ENCODE peak calls at places on chromosomes 7 and 10, in ten cellular contexts. R is heart left ventricle, I is A549, D is body of pancreas, O is uterus, B is stomach, Z is sigmoid colon, X is endothelial cell of umbilical vein, E is thyroid gland, S is HCT116. P is an unnamed sample.

GRCh38 chr10:3850999-3851937 is 66.3 kb upstream of the KLF6 start:
- DNase-seq in R (no peak), I (peak; percentile 64), D (no peak), O (no peak), B (no peak), Z (no peak), X (peak; percentile 78), E (no peak), S (peak; percentile 43), P (peak; percentile 17)

GRCh38 chr10:96683710-96684109 is 36.6 kb downstream of the PIK3AP1 start:
- DNase-seq in R (no peak), I (no peak), D (no peak), O (no peak), B (no peak), Z (no peak), X (no peak), E (no peak), S (no peak), P (no peak)

GRCh38 chr7:69283421-69283820 is 314.9 kb upstream of the AUTS2 start:
- DNase-seq in R (no peak), I (no peak), D (no peak), O (peak; percentile 40), B (no peak), Z (no peak), X (no peak), E (no peak), S (no peak), P (no peak)

GRCh38 chr7:111363099-111363498 is 199.2 kb downstream of the IMMP2L start:
- DNase-seq in R (no peak), I (no peak), D (no peak), O (no peak), B (no peak), Z (no peak), X (no peak), E (no peak), S (no peak), P (no peak)

GRCh38 chr10:108902491-108903250 is 1020.6 kb downstream of the XPNPEP1 start:
- DNase-seq in R (no peak), I (no peak), D (no peak), O (no peak), B (no peak), Z (no peak), X (no peak), E (no peak), S (no peak), P (no peak)

GRCh38 chr7:69654381-69654780 is 56.1 kb downstream of the AUTS2 start:
- DNase-seq in R (no peak), I (no peak), D (peak; percentile 20), O (no peak), B (peak; percentile 41), Z (no peak), X (no peak), E (peak; percentile 17), S (no peak), P (peak; percentile 43)

GRCh38 chr7:81053623-81054022 is 134.8 kb upstream of the SEMA3C start:
- DNase-seq in R (no peak), I (peak; percentile 8), D (no peak), O (no peak), B (no peak), Z (no peak), X (no peak), E (no peak), S (no peak), P (no peak)

GRCh38 chr10:95229724-95230627 is 35.9 kb downstream of the ACSM6 start:
- DNase-seq in R (no peak), I (peak; percentile 60), D (no peak), O (no peak), B (no peak), Z (no peak), X (peak; percentile 62), E (no peak), S (peak; percentile 78), P (no peak)

GRCh38 chr7:21276471-21277035 is 151.3 kb upstream of the SP4 start:
- DNase-seq in R (no peak), I (no peak), D (no peak), O (no peak), B (no peak), Z (no peak), X (peak; percentile 24), E (no peak), S (no peak), P (no peak)

GRCh38 chr10:43255644-43256431 is 11.0 kb downstream of the RASGEF1A start:
- DNase-seq in R (no peak), I (peak; percentile 69), D (no peak), O (peak; percentile 12), B (peak; percentile 27), Z (no peak), X (peak; percentile 8), E (no peak), S (peak; percentile 21), P (peak; percentile 47)

GRCh38 chr10:62045765-62046521 is 144.4 kb downstream of the ARID5B start:
- DNase-seq in R (no peak), I (no peak), D (no peak), O (peak; percentile 49), B (no peak), Z (no peak), X (peak; percentile 87), E (no peak), S (no peak), P (no peak)

GRCh38 chr7:119720541-119720940 is 552.4 kb upstream of the KCND2 start:
- DNase-seq in R (no peak), I (no peak), D (no peak), O (no peak), B (no peak), Z (no peak), X (peak; percentile 92), E (no peak), S (peak; percentile 32), P (no peak)

GRCh38 chr7:69109131-69109740 is 489.0 kb upstream of the AUTS2 start:
- DNase-seq in R (no peak), I (no peak), D (no peak), O (no peak), B (no peak), Z (no peak), X (no peak), E (no peak), S (no peak), P (no peak)

GRCh38 chr7:79988642-79989041 is 146.0 kb upstream of the GNAI1 start:
- DNase-seq in R (no peak), I (no peak), D (no peak), O (no peak), B (no peak), Z (no peak), X (no peak), E (no peak), S (no peak), P (no peak)

GRCh38 chr7:69430502-69431145 is 167.7 kb upstream of the AUTS2 start:
- DNase-seq in R (peak; percentile 38), I (no peak), D (no peak), O (peak; percentile 32), B (no peak), Z (peak; percentile 73), X (no peak), E (peak; percentile 67), S (no peak), P (peak; percentile 35)

GRCh38 chr10:63429280-63429679 is 36.5 kb downstream of the JMJD1C start:
- DNase-seq in R (no peak), I (no peak), D (no peak), O (no peak), B (no peak), Z (no peak), X (peak; percentile 53), E (no peak), S (no peak), P (no peak)

GRCh38 chr10:110017940-110018339 is 10.2 kb downstream of the ADD3 start:
- DNase-seq in R (no peak), I (no peak), D (no peak), O (no peak), B (no peak), Z (no peak), X (no peak), E (no peak), S (no peak), P (no peak)

GRCh38 chr7:29278362-29279070 is 83.9 kb downstream of the CHN2 start:
- DNase-seq in R (no peak), I (no peak), D (peak; percentile 38), O (no peak), B (no peak), Z (no peak), X (no peak), E (no peak), S (no peak), P (no peak)

GRCh38 chr7:3282457-3282856 is 18.6 kb upstream of the SDK1 start:
- DNase-seq in R (no peak), I (no peak), D (no peak), O (no peak), B (no peak), Z (peak; percentile 74), X (no peak), E (no peak), S (no peak), P (peak; percentile 34)

GRCh38 chr10:72044417-72045041 is 43.8 kb downstream of the SPOCK2 start:
- DNase-seq in R (peak; percentile 64), I (no peak), D (peak; percentile 33), O (peak; percentile 61), B (peak; percentile 79), Z (peak; percentile 85), X (peak; percentile 52), E (peak; percentile 49), S (no peak), P (peak; percentile 86)
- TF ChIP-seq CTCF in R (peak; percentile 65), I (peak; percentile 11), D (no peak), O (peak; percentile 69), B (peak; percentile 60), Z (peak; percentile 66), X (peak; percentile 79), E (peak; percentile 49), S (peak; percentile 22), P (peak; percentile 56)

GRCh38 chr10:129383651-129384050 is 83.4 kb upstream of the MGMT start:
- DNase-seq in R (no peak), I (no peak), D (no peak), O (no peak), B (no peak), Z (no peak), X (no peak), E (no peak), S (no peak), P (no peak)
- H3K27ac ChIP-seq in R (no peak overlapping the region), I (no peak overlapping the region), D (no peak overlapping the region), O (no peak overlapping the region), B (no peak overlapping the region), Z (no peak overlapping the region), X (no peak overlapping the region), E (no peak overlapping the region), S (no peak overlapping the region), P (no peak overlapping the region)

DNA sequence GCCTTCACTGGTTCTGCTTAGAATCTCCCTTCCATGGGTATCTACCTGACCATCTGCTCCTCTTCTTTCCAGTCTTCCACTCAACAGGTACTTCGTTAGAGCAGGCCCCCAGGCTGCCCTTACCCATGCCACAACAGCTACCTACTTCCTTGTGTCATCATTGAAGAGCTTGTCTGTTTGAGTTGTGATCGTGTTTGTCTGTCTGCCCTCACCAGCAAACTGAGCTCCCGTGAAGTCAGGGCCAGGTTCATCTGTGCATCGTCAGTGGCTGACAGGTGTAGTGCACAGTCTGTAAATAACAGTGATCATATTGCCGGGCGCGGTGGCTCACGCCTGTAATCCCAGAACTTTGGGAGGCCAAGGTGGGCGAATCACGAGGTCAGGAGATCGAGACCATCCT is 5.0 kb downstream of the NIPSNAP2 start:
- DNase-seq in R (no peak), I (no peak), D (no peak), O (no peak), B (no peak), Z (no peak), X (no peak), E (no peak), S (no peak), P (no peak)
- TF ChIP-seq POLR2A in R (no peak), I (no peak), D (no peak), O (no peak), B (no peak), Z (no peak), X (no peak), E (no peak), S (no peak), P (no peak)

GRCh38 chr7:100573691-100574361 is at the start of gene SAP25:
- DNase-seq in R (no peak), I (no peak), D (no peak), O (no peak), B (no peak), Z (no peak), X (no peak), E (no peak), S (no peak), P (peak; percentile 41)
- TF ChIP-seq CTCF in R (no peak), I (peak; percentile 28), D (no peak), O (no peak), B (no peak), Z (no peak), X (no peak), E (no peak), S (peak; percentile 18), P (peak; percentile 30)